ENCODE peak calls at places on chromosomes 6 and 20, in nine cellular contexts. One of them, this sample, is unnamed.

GRCh38 chr20:33433465-33433864 is 10.1 kb downstream of the SNTA1 start:
- DNase-seq in psoas muscle: peak
- DNase-seq in OCI-LY7: no peak
- DNase-seq in AG09319: no peak
- DNase-seq in dermis blood vessel endothelial cell: no peak
- DNase-seq in activated naive CD8-positive, alpha-beta T cell treated with anti-CD3 and anti-CD28 coated beads, Interleukin-2, amount 50 U/mL, for 24 hours: no peak
- DNase-seq in hippocampal formation: peak
- DNase-seq in activated gamma-delta T cell treated with Interleukin-2 at 50 U/mL for 16 hours: no peak
- DNase-seq in ascending aorta: peak
- DNase-seq in this sample: no peak

GRCh38 chr20:49132995-49133451 is 55.1 kb downstream of the STAU1 start:
- DNase-seq in psoas muscle: no peak
- DNase-seq in OCI-LY7: peak
- DNase-seq in AG09319: peak
- DNase-seq in dermis blood vessel endothelial cell: peak
- DNase-seq in activated naive CD8-positive, alpha-beta T cell treated with anti-CD3 and anti-CD28 coated beads, Interleukin-2, amount 50 U/mL, for 24 hours: no peak
- DNase-seq in hippocampal formation: peak
- DNase-seq in activated gamma-delta T cell treated with Interleukin-2 at 50 U/mL for 16 hours: no peak
- DNase-seq in ascending aorta: no peak
- DNase-seq in this sample: no peak

GRCh38 chr20:20184149-20184548 is 131.8 kb downstream of the CFAP61 start:
- DNase-seq in psoas muscle: no peak
- DNase-seq in OCI-LY7: no peak
- DNase-seq in AG09319: no peak
- DNase-seq in dermis blood vessel endothelial cell: peak
- DNase-seq in activated naive CD8-positive, alpha-beta T cell treated with anti-CD3 and anti-CD28 coated beads, Interleukin-2, amount 50 U/mL, for 24 hours: peak
- DNase-seq in hippocampal formation: no peak
- DNase-seq in activated gamma-delta T cell treated with Interleukin-2 at 50 U/mL for 16 hours: no peak
- DNase-seq in ascending aorta: no peak
- DNase-seq in this sample: no peak

GRCh38 chr6:136016228-136017225 is 165.0 kb downstream of the PDE7B start:
- DNase-seq in psoas muscle: no peak
- DNase-seq in OCI-LY7: no peak
- DNase-seq in AG09319: no peak
- DNase-seq in dermis blood vessel endothelial cell: no peak
- DNase-seq in activated naive CD8-positive, alpha-beta T cell treated with anti-CD3 and anti-CD28 coated beads, Interleukin-2, amount 50 U/mL, for 24 hours: no peak
- DNase-seq in hippocampal formation: no peak
- DNase-seq in activated gamma-delta T cell treated with Interleukin-2 at 50 U/mL for 16 hours: no peak
- DNase-seq in ascending aorta: no peak
- DNase-seq in this sample: no peak

GRCh38 chr6:11556308-11556707 is 18.8 kb downstream of the TMEM170B start:
- DNase-seq in psoas muscle: no peak
- DNase-seq in OCI-LY7: no peak
- DNase-seq in AG09319: no peak
- DNase-seq in dermis blood vessel endothelial cell: no peak
- DNase-seq in activated naive CD8-positive, alpha-beta T cell treated with anti-CD3 and anti-CD28 coated beads, Interleukin-2, amount 50 U/mL, for 24 hours: no peak
- DNase-seq in hippocampal formation: no peak
- DNase-seq in activated gamma-delta T cell treated with Interleukin-2 at 50 U/mL for 16 hours: no peak
- DNase-seq in ascending aorta: no peak
- DNase-seq in this sample: no peak

GRCh38 chr6:130771741-130772140 is 55.5 kb upstream of the SMLR1 start:
- DNase-seq in psoas muscle: no peak
- DNase-seq in OCI-LY7: no peak
- DNase-seq in AG09319: peak
- DNase-seq in dermis blood vessel endothelial cell: no peak
- DNase-seq in activated naive CD8-positive, alpha-beta T cell treated with anti-CD3 and anti-CD28 coated beads, Interleukin-2, amount 50 U/mL, for 24 hours: no peak
- DNase-seq in hippocampal formation: no peak
- DNase-seq in activated gamma-delta T cell treated with Interleukin-2 at 50 U/mL for 16 hours: no peak
- DNase-seq in ascending aorta: no peak
- DNase-seq in this sample: no peak

GRCh38 chr20:37081717-37082289 is 14.0 kb downstream of the RBL1 start:
- DNase-seq in psoas muscle: no peak
- DNase-seq in OCI-LY7: no peak
- DNase-seq in AG09319: no peak
- DNase-seq in dermis blood vessel endothelial cell: peak
- DNase-seq in activated naive CD8-positive, alpha-beta T cell treated with anti-CD3 and anti-CD28 coated beads, Interleukin-2, amount 50 U/mL, for 24 hours: peak
- DNase-seq in hippocampal formation: no peak
- DNase-seq in activated gamma-delta T cell treated with Interleukin-2 at 50 U/mL for 16 hours: peak
- DNase-seq in ascending aorta: no peak
- DNase-seq in this sample: no peak

GRCh38 chr6:136640132-136640915 is 90.1 kb upstream of the MAP7 start:
- DNase-seq in psoas muscle: no peak
- DNase-seq in OCI-LY7: no peak
- DNase-seq in AG09319: no peak
- DNase-seq in dermis blood vessel endothelial cell: no peak
- DNase-seq in activated naive CD8-positive, alpha-beta T cell treated with anti-CD3 and anti-CD28 coated beads, Interleukin-2, amount 50 U/mL, for 24 hours: no peak
- DNase-seq in hippocampal formation: no peak
- DNase-seq in activated gamma-delta T cell treated with Interleukin-2 at 50 U/mL for 16 hours: no peak
- DNase-seq in ascending aorta: no peak
- DNase-seq in this sample: no peak

GRCh38 chr20:50389437-50389807 is 120.8 kb upstream of the PTPN1 start:
- DNase-seq in psoas muscle: no peak
- DNase-seq in OCI-LY7: no peak
- DNase-seq in AG09319: no peak
- DNase-seq in dermis blood vessel endothelial cell: no peak
- DNase-seq in activated naive CD8-positive, alpha-beta T cell treated with anti-CD3 and anti-CD28 coated beads, Interleukin-2, amount 50 U/mL, for 24 hours: no peak
- DNase-seq in hippocampal formation: no peak
- DNase-seq in activated gamma-delta T cell treated with Interleukin-2 at 50 U/mL for 16 hours: no peak
- DNase-seq in ascending aorta: peak
- DNase-seq in this sample: no peak

GRCh38 chr6:34508425-34508824 is 42.5 kb downstream of the PACSIN1 start:
- DNase-seq in psoas muscle: no peak
- DNase-seq in OCI-LY7: no peak
- DNase-seq in AG09319: no peak
- DNase-seq in dermis blood vessel endothelial cell: no peak
- DNase-seq in activated naive CD8-positive, alpha-beta T cell treated with anti-CD3 and anti-CD28 coated beads, Interleukin-2, amount 50 U/mL, for 24 hours: no peak
- DNase-seq in hippocampal formation: no peak
- DNase-seq in activated gamma-delta T cell treated with Interleukin-2 at 50 U/mL for 16 hours: no peak
- DNase-seq in ascending aorta: no peak
- DNase-seq in this sample: no peak

GRCh38 chr6:11650297-11650696 is 112.7 kb downstream of the TMEM170B start:
- DNase-seq in psoas muscle: no peak
- DNase-seq in OCI-LY7: no peak
- DNase-seq in AG09319: no peak
- DNase-seq in dermis blood vessel endothelial cell: peak
- DNase-seq in activated naive CD8-positive, alpha-beta T cell treated with anti-CD3 and anti-CD28 coated beads, Interleukin-2, amount 50 U/mL, for 24 hours: no peak
- DNase-seq in hippocampal formation: no peak
- DNase-seq in activated gamma-delta T cell treated with Interleukin-2 at 50 U/mL for 16 hours: no peak
- DNase-seq in ascending aorta: no peak
- DNase-seq in this sample: no peak

GRCh38 chr6:125095501-125096301 is 57.9 kb upstream of the TPD52L1 start:
- DNase-seq in psoas muscle: no peak
- DNase-seq in OCI-LY7: no peak
- DNase-seq in AG09319: peak
- DNase-seq in dermis blood vessel endothelial cell: peak
- DNase-seq in activated naive CD8-positive, alpha-beta T cell treated with anti-CD3 and anti-CD28 coated beads, Interleukin-2, amount 50 U/mL, for 24 hours: no peak
- DNase-seq in hippocampal formation: peak
- DNase-seq in activated gamma-delta T cell treated with Interleukin-2 at 50 U/mL for 16 hours: no peak
- DNase-seq in ascending aorta: no peak
- DNase-seq in this sample: no peak

GRCh38 chr20:22459754-22460153 is 124.6 kb downstream of the FOXA2 start:
- DNase-seq in psoas muscle: no peak
- DNase-seq in OCI-LY7: no peak
- DNase-seq in AG09319: no peak
- DNase-seq in dermis blood vessel endothelial cell: no peak
- DNase-seq in activated naive CD8-positive, alpha-beta T cell treated with anti-CD3 and anti-CD28 coated beads, Interleukin-2, amount 50 U/mL, for 24 hours: no peak
- DNase-seq in hippocampal formation: no peak
- DNase-seq in activated gamma-delta T cell treated with Interleukin-2 at 50 U/mL for 16 hours: no peak
- DNase-seq in ascending aorta: no peak
- DNase-seq in this sample: no peak

GRCh38 chr6:97240222-97240621 is 42.8 kb downstream of the MMS22L start:
- DNase-seq in psoas muscle: no peak
- DNase-seq in OCI-LY7: no peak
- DNase-seq in AG09319: no peak
- DNase-seq in dermis blood vessel endothelial cell: peak
- DNase-seq in activated naive CD8-positive, alpha-beta T cell treated with anti-CD3 and anti-CD28 coated beads, Interleukin-2, amount 50 U/mL, for 24 hours: no peak
- DNase-seq in hippocampal formation: no peak
- DNase-seq in activated gamma-delta T cell treated with Interleukin-2 at 50 U/mL for 16 hours: no peak
- DNase-seq in ascending aorta: no peak
- DNase-seq in this sample: no peak

GRCh38 chr6:53487080-53487479 is 57.8 kb downstream of the GCLC start:
- DNase-seq in psoas muscle: no peak
- DNase-seq in OCI-LY7: no peak
- DNase-seq in AG09319: no peak
- DNase-seq in dermis blood vessel endothelial cell: no peak
- DNase-seq in activated naive CD8-positive, alpha-beta T cell treated with anti-CD3 and anti-CD28 coated beads, Interleukin-2, amount 50 U/mL, for 24 hours: no peak
- DNase-seq in hippocampal formation: no peak
- DNase-seq in activated gamma-delta T cell treated with Interleukin-2 at 50 U/mL for 16 hours: no peak
- DNase-seq in ascending aorta: no peak
- DNase-seq in this sample: no peak

GRCh38 chr6:38404900-38405556 is 234.7 kb downstream of the BTBD9 start:
- DNase-seq in psoas muscle: no peak
- DNase-seq in OCI-LY7: no peak
- DNase-seq in AG09319: no peak
- DNase-seq in dermis blood vessel endothelial cell: peak
- DNase-seq in activated naive CD8-positive, alpha-beta T cell treated with anti-CD3 and anti-CD28 coated beads, Interleukin-2, amount 50 U/mL, for 24 hours: no peak
- DNase-seq in hippocampal formation: no peak
- DNase-seq in activated gamma-delta T cell treated with Interleukin-2 at 50 U/mL for 16 hours: no peak
- DNase-seq in ascending aorta: no peak
- DNase-seq in this sample: no peak

GRCh38 chr6:132133734-132134490 is 182.7 kb upstream of the CCN2 start:
- DNase-seq in psoas muscle: no peak
- DNase-seq in OCI-LY7: peak
- DNase-seq in AG09319: no peak
- DNase-seq in dermis blood vessel endothelial cell: peak
- DNase-seq in activated naive CD8-positive, alpha-beta T cell treated with anti-CD3 and anti-CD28 coated beads, Interleukin-2, amount 50 U/mL, for 24 hours: no peak
- DNase-seq in hippocampal formation: no peak
- DNase-seq in activated gamma-delta T cell treated with Interleukin-2 at 50 U/mL for 16 hours: no peak
- DNase-seq in ascending aorta: peak
- DNase-seq in this sample: no peak

GRCh38 chr20:3781153-3781910 is at the start of gene SPEF1:
- DNase-seq in psoas muscle: peak
- DNase-seq in OCI-LY7: peak
- DNase-seq in AG09319: peak
- DNase-seq in dermis blood vessel endothelial cell: peak
- DNase-seq in activated naive CD8-positive, alpha-beta T cell treated with anti-CD3 and anti-CD28 coated beads, Interleukin-2, amount 50 U/mL, for 24 hours: peak
- DNase-seq in hippocampal formation: peak
- DNase-seq in activated gamma-delta T cell treated with Interleukin-2 at 50 U/mL for 16 hours: no peak
- DNase-seq in ascending aorta: peak
- DNase-seq in this sample: no peak

GRCh38 chr6:7440476-7440875 is 50.9 kb downstream of the RIOK1 start:
- DNase-seq in psoas muscle: no peak
- DNase-seq in OCI-LY7: no peak
- DNase-seq in AG09319: no peak
- DNase-seq in dermis blood vessel endothelial cell: no peak
- DNase-seq in activated naive CD8-positive, alpha-beta T cell treated with anti-CD3 and anti-CD28 coated beads, Interleukin-2, amount 50 U/mL, for 24 hours: no peak
- DNase-seq in hippocampal formation: no peak
- DNase-seq in activated gamma-delta T cell treated with Interleukin-2 at 50 U/mL for 16 hours: no peak
- DNase-seq in ascending aorta: no peak
- DNase-seq in this sample: no peak

GRCh38 chr6:169099411-169100202 is 154.0 kb downstream of the THBS2 start:
- DNase-seq in psoas muscle: no peak
- DNase-seq in OCI-LY7: no peak
- DNase-seq in AG09319: no peak
- DNase-seq in dermis blood vessel endothelial cell: no peak
- DNase-seq in activated naive CD8-positive, alpha-beta T cell treated with anti-CD3 and anti-CD28 coated beads, Interleukin-2, amount 50 U/mL, for 24 hours: no peak
- DNase-seq in hippocampal formation: no peak
- DNase-seq in activated gamma-delta T cell treated with Interleukin-2 at 50 U/mL for 16 hours: no peak
- DNase-seq in ascending aorta: no peak
- DNase-seq in this sample: no peak

GRCh38 chr6:36120539-36120938 is 9.8 kb upstream of the MAPK13 start:
- DNase-seq in psoas muscle: no peak
- DNase-seq in OCI-LY7: peak
- DNase-seq in AG09319: no peak
- DNase-seq in dermis blood vessel endothelial cell: peak
- DNase-seq in activated naive CD8-positive, alpha-beta T cell treated with anti-CD3 and anti-CD28 coated beads, Interleukin-2, amount 50 U/mL, for 24 hours: peak
- DNase-seq in hippocampal formation: no peak
- DNase-seq in activated gamma-delta T cell treated with Interleukin-2 at 50 U/mL for 16 hours: peak
- DNase-seq in ascending aorta: peak
- DNase-seq in this sample: no peak

GRCh38 chr20:31606928-31607639 is 2.0 kb downstream of the ID1 start:
- DNase-seq in psoas muscle: no peak
- DNase-seq in OCI-LY7: no peak
- DNase-seq in AG09319: no peak
- DNase-seq in dermis blood vessel endothelial cell: peak
- DNase-seq in activated naive CD8-positive, alpha-beta T cell treated with anti-CD3 and anti-CD28 coated beads, Interleukin-2, amount 50 U/mL, for 24 hours: no peak
- DNase-seq in hippocampal formation: no peak
- DNase-seq in activated gamma-delta T cell treated with Interleukin-2 at 50 U/mL for 16 hours: no peak
- DNase-seq in ascending aorta: no peak
- DNase-seq in this sample: no peak

GRCh38 chr6:127475823-127476176 is 16.6 kb upstream of the KIAA0408 start:
- DNase-seq in psoas muscle: peak
- DNase-seq in OCI-LY7: no peak
- DNase-seq in AG09319: no peak
- DNase-seq in dermis blood vessel endothelial cell: no peak
- DNase-seq in activated naive CD8-positive, alpha-beta T cell treated with anti-CD3 and anti-CD28 coated beads, Interleukin-2, amount 50 U/mL, for 24 hours: no peak
- DNase-seq in hippocampal formation: no peak
- DNase-seq in activated gamma-delta T cell treated with Interleukin-2 at 50 U/mL for 16 hours: no peak
- DNase-seq in ascending aorta: no peak
- DNase-seq in this sample: no peak

GRCh38 chr6:161001421-161001820 is 9.9 kb downstream of the MAP3K4 start:
- DNase-seq in psoas muscle: no peak
- DNase-seq in OCI-LY7: no peak
- DNase-seq in AG09319: no peak
- DNase-seq in dermis blood vessel endothelial cell: no peak
- DNase-seq in activated naive CD8-positive, alpha-beta T cell treated with anti-CD3 and anti-CD28 coated beads, Interleukin-2, amount 50 U/mL, for 24 hours: no peak
- DNase-seq in hippocampal formation: no peak
- DNase-seq in activated gamma-delta T cell treated with Interleukin-2 at 50 U/mL for 16 hours: no peak
- DNase-seq in ascending aorta: no peak
- DNase-seq in this sample: no peak

GRCh38 chr20:24079661-24080412 is 91.3 kb upstream of the GGTLC1 start:
- DNase-seq in psoas muscle: no peak
- DNase-seq in OCI-LY7: no peak
- DNase-seq in AG09319: no peak
- DNase-seq in dermis blood vessel endothelial cell: no peak
- DNase-seq in activated naive CD8-positive, alpha-beta T cell treated with anti-CD3 and anti-CD28 coated beads, Interleukin-2, amount 50 U/mL, for 24 hours: no peak
- DNase-seq in hippocampal formation: no peak
- DNase-seq in activated gamma-delta T cell treated with Interleukin-2 at 50 U/mL for 16 hours: no peak
- DNase-seq in ascending aorta: no peak
- DNase-seq in this sample: no peak

GRCh38 chr20:44701116-44701865 is 13.9 kb upstream of the CCN5 start:
- DNase-seq in psoas muscle: no peak
- DNase-seq in OCI-LY7: no peak
- DNase-seq in AG09319: no peak
- DNase-seq in dermis blood vessel endothelial cell: no peak
- DNase-seq in activated naive CD8-positive, alpha-beta T cell treated with anti-CD3 and anti-CD28 coated beads, Interleukin-2, amount 50 U/mL, for 24 hours: no peak
- DNase-seq in hippocampal formation: no peak
- DNase-seq in activated gamma-delta T cell treated with Interleukin-2 at 50 U/mL for 16 hours: no peak
- DNase-seq in ascending aorta: no peak
- DNase-seq in this sample: no peak

GRCh38 chr20:62365814-62366369 is 1.2 kb downstream of the LAMA5 start:
- DNase-seq in psoas muscle: peak
- DNase-seq in OCI-LY7: peak
- DNase-seq in AG09319: no peak
- DNase-seq in dermis blood vessel endothelial cell: peak
- DNase-seq in activated naive CD8-positive, alpha-beta T cell treated with anti-CD3 and anti-CD28 coated beads, Interleukin-2, amount 50 U/mL, for 24 hours: no peak
- DNase-seq in hippocampal formation: no peak
- DNase-seq in activated gamma-delta T cell treated with Interleukin-2 at 50 U/mL for 16 hours: no peak
- DNase-seq in ascending aorta: no peak
- DNase-seq in this sample: no peak

GRCh38 chr6:1890071-1890470 is 280.4 kb downstream of the FOXC1 start:
- DNase-seq in psoas muscle: no peak
- DNase-seq in OCI-LY7: no peak
- DNase-seq in AG09319: no peak
- DNase-seq in dermis blood vessel endothelial cell: peak
- DNase-seq in activated naive CD8-positive, alpha-beta T cell treated with anti-CD3 and anti-CD28 coated beads, Interleukin-2, amount 50 U/mL, for 24 hours: peak
- DNase-seq in hippocampal formation: no peak
- DNase-seq in activated gamma-delta T cell treated with Interleukin-2 at 50 U/mL for 16 hours: no peak
- DNase-seq in ascending aorta: no peak
- DNase-seq in this sample: no peak

GRCh38 chr20:48208176-48208575 is 422.9 kb upstream of the SULF2 start:
- DNase-seq in psoas muscle: no peak
- DNase-seq in OCI-LY7: no peak
- DNase-seq in AG09319: no peak
- DNase-seq in dermis blood vessel endothelial cell: no peak
- DNase-seq in activated naive CD8-positive, alpha-beta T cell treated with anti-CD3 and anti-CD28 coated beads, Interleukin-2, amount 50 U/mL, for 24 hours: no peak
- DNase-seq in hippocampal formation: no peak
- DNase-seq in activated gamma-delta T cell treated with Interleukin-2 at 50 U/mL for 16 hours: no peak
- DNase-seq in ascending aorta: no peak
- DNase-seq in this sample: no peak

GRCh38 chr6:154468760-154469159 is 41.7 kb downstream of the CNKSR3 start:
- DNase-seq in psoas muscle: no peak
- DNase-seq in OCI-LY7: no peak
- DNase-seq in AG09319: no peak
- DNase-seq in dermis blood vessel endothelial cell: no peak
- DNase-seq in activated naive CD8-positive, alpha-beta T cell treated with anti-CD3 and anti-CD28 coated beads, Interleukin-2, amount 50 U/mL, for 24 hours: no peak
- DNase-seq in hippocampal formation: no peak
- DNase-seq in activated gamma-delta T cell treated with Interleukin-2 at 50 U/mL for 16 hours: no peak
- DNase-seq in ascending aorta: no peak
- DNase-seq in this sample: no peak

GRCh38 chr20:50737352-50737751 is 6.0 kb downstream of the PARD6B start:
- DNase-seq in psoas muscle: no peak
- DNase-seq in OCI-LY7: no peak
- DNase-seq in AG09319: no peak
- DNase-seq in dermis blood vessel endothelial cell: no peak
- DNase-seq in activated naive CD8-positive, alpha-beta T cell treated with anti-CD3 and anti-CD28 coated beads, Interleukin-2, amount 50 U/mL, for 24 hours: no peak
- DNase-seq in hippocampal formation: no peak
- DNase-seq in activated gamma-delta T cell treated with Interleukin-2 at 50 U/mL for 16 hours: no peak
- DNase-seq in ascending aorta: no peak
- DNase-seq in this sample: no peak

This sample was measured in esophagus squamous epithelium.